ENCODE peak calls at places on chromosomes 16 and 17, in ten cellular contexts. R, H, S, U, B, M, A, X, T and G are unnamed samples.

GRCh38 chr16:70715113-70715711 is 29.4 kb upstream of the MTSS2 start:
- DNase-seq in R (no peak), H (no peak), S (peak; percentile 90), U (peak; percentile 95), B (no peak), M (no peak), A (peak; percentile 92), X (peak; percentile 78), T (no peak), G (peak; percentile 70)

GRCh38 chr17:59840908-59841666 is 51.7 kb downstream of the TUBD1 start:
- DNase-seq in R (no peak), H (no peak), S (no peak), U (no peak), B (no peak), M (no peak), A (no peak), X (peak; percentile 53), T (no peak), G (no peak)

GRCh38 chr17:38663125-38663751 is 11.5 kb downstream of the EPOP start:
- DNase-seq in R (no peak), H (no peak), S (peak; percentile 47), U (peak; percentile 78), B (no peak), M (no peak), A (peak; percentile 61), X (peak; percentile 46), T (peak; percentile 81), G (peak; percentile 34)

GRCh38 chr16:67966549-67967182 is 1.8 kb downstream of the SLC12A4 start:
- DNase-seq in R (no peak), H (no peak), S (peak; percentile 50), U (peak; percentile 70), B (no peak), M (no peak), A (peak; percentile 64), X (no peak), T (no peak), G (no peak)

GRCh38 chr17:76404976-76405563 is 20.7 kb downstream of the SPHK1 start:
- DNase-seq in R (no peak), H (no peak), S (peak; percentile 62), U (no peak), B (no peak), M (no peak), A (no peak), X (no peak), T (no peak), G (no peak)

GRCh38 chr17:4536742-4537411 is 18.3 kb downstream of the MYBBP1A start:
- DNase-seq in R (no peak), H (no peak), S (peak; percentile 72), U (peak; percentile 54), B (no peak), M (no peak), A (no peak), X (no peak), T (no peak), G (no peak)

GRCh38 chr17:9271989-9272388 is 250.7 kb downstream of the NTN1 start:
- DNase-seq in R (no peak), H (no peak), S (no peak), U (no peak), B (no peak), M (no peak), A (no peak), X (no peak), T (no peak), G (no peak)

GRCh38 chr16:86083382-86084002 is 184.5 kb downstream of the IRF8 start:
- DNase-seq in R (no peak), H (no peak), S (no peak), U (no peak), B (no peak), M (no peak), A (no peak), X (no peak), T (no peak), G (no peak)

GRCh38 chr17:45345554-45346254 is 28.9 kb upstream of the MAP3K14 start:
- DNase-seq in R (no peak), H (no peak), S (no peak), U (peak; percentile 73), B (no peak), M (no peak), A (no peak), X (peak; percentile 25), T (no peak), G (no peak)

GRCh38 chr16:9115277-9115676 is 23.8 kb downstream of the HAPSTR1 start:
- DNase-seq in R (no peak), H (no peak), S (no peak), U (no peak), B (no peak), M (no peak), A (no peak), X (no peak), T (no peak), G (no peak)

GRCh38 chr17:28895794-28896447 is 1.6 kb downstream of the FLOT2 start:
- DNase-seq in R (no peak), H (no peak), S (no peak), U (no peak), B (no peak), M (no peak), A (no peak), X (no peak), T (no peak), G (no peak)

GRCh38 chr17:28252436-28252835 is 66.6 kb upstream of the TMEM97 start:
- DNase-seq in R (no peak), H (no peak), S (no peak), U (no peak), B (no peak), M (no peak), A (no peak), X (peak; percentile 18), T (no peak), G (no peak)

GRCh38 chr16:85460983-85461813 is 151.9 kb upstream of the GSE1 start:
- DNase-seq in R (no peak), H (no peak), S (peak; percentile 55), U (peak; percentile 78), B (no peak), M (no peak), A (no peak), X (no peak), T (no peak), G (no peak)

GRCh38 chr16:69187891-69188451 is 1.0 kb downstream of the SNTB2 start:
- DNase-seq in R (peak; percentile 7), H (peak; percentile 30), S (peak; percentile 47), U (peak; percentile 43), B (peak; percentile 48), M (no peak), A (peak; percentile 50), X (peak; percentile 24), T (peak; percentile 10), G (peak; percentile 29)

GRCh38 chr16:19001788-19002187 is 18.1 kb downstream of the TMC7 start:
- DNase-seq in R (no peak), H (no peak), S (no peak), U (peak; percentile 73), B (no peak), M (no peak), A (no peak), X (no peak), T (no peak), G (no peak)

GRCh38 chr16:85854935-85855334 is 44.0 kb upstream of the IRF8 start:
- DNase-seq in R (no peak), H (no peak), S (no peak), U (no peak), B (no peak), M (no peak), A (no peak), X (no peak), T (no peak), G (no peak)